ENCODE peak calls at places on chromosomes 4 and X, in ten cellular contexts. Q is ELR; S is activated CD4-positive, CD25-positive, alpha-beta regulatory T cell; L is tibial artery; N is AG20443; P is CD4-positive, CD25-positive, alpha-beta regulatory T cell; X is ureter; F is T-helper 22 cell; R is activated naive CD8-positive, alpha-beta T cell treated with anti-CD3 and anti-CD28 coated beads for 36 hours; W is RWPE1. Y is an unnamed sample.

GRCh38 chrX:39931554-39932282 is 166.0 kb downstream of the BCOR start:
- DNase-seq in Q (no peak), S (no peak), L (no peak), N (peak), P (no peak), X (no peak), F (no peak), R (no peak), W (no peak), Y (no peak)

GRCh38 chr4:6269651-6270511 is at the start of gene WFS1:
- DNase-seq in Q (peak), S (peak), L (peak), N (peak), P (peak), X (peak), F (peak), R (peak), W (peak), Y (peak)

GRCh38 chrX:44225667-44226066 is 117.8 kb downstream of the EFHC2 start:
- DNase-seq in Q (no peak), S (no peak), L (no peak), N (no peak), P (no peak), X (no peak), F (no peak), R (no peak), W (no peak), Y (no peak)

GRCh38 chr4:103375278-103375677 is 177.1 kb upstream of the CENPE start:
- DNase-seq in Q (peak), S (no peak), L (no peak), N (no peak), P (no peak), X (no peak), F (no peak), R (no peak), W (peak), Y (peak)

GRCh38 chrX:97398030-97398551 is 514.4 kb downstream of the RPA4 start:
- DNase-seq in Q (peak), S (no peak), L (no peak), N (no peak), P (peak), X (no peak), F (no peak), R (no peak), W (no peak), Y (no peak)

GRCh38 chr4:113499696-113500095 is 261.8 kb downstream of the CAMK2D start:
- DNase-seq in Q (peak), S (no peak), L (no peak), N (peak), P (no peak), X (no peak), F (no peak), R (no peak), W (peak), Y (no peak)

GRCh38 chr4:25977397-25978170 is 63.6 kb downstream of the SMIM20 start:
- DNase-seq in Q (no peak), S (no peak), L (peak), N (no peak), P (no peak), X (no peak), F (no peak), R (no peak), W (no peak), Y (no peak)

GRCh38 chr4:10085828-10086505 is 30.6 kb downstream of the WDR1 start:
- DNase-seq in Q (no peak), S (no peak), L (peak), N (no peak), P (no peak), X (no peak), F (no peak), R (no peak), W (no peak), Y (no peak)

GRCh38 chrX:72314881-72315280 is 9.2 kb upstream of the CITED1 start:
- DNase-seq in Q (no peak), S (no peak), L (no peak), N (no peak), P (no peak), X (no peak), F (no peak), R (no peak), W (no peak), Y (no peak)

GRCh38 chrX:62928906-62929305 is 422.2 kb downstream of the SPIN4 start:
- DNase-seq in Q (no peak), S (no peak), L (no peak), N (no peak), P (no peak), X (no peak), F (no peak), R (no peak), W (no peak), Y (no peak)

GRCh38 chr4:153198739-153199138 is 5.5 kb upstream of the TRIM2 start:
- DNase-seq in Q (no peak), S (no peak), L (no peak), N (no peak), P (no peak), X (no peak), F (no peak), R (no peak), W (no peak), Y (no peak)

GRCh38 chrX:136767104-136767941 is 13.4 kb downstream of the ARHGEF6 start:
- DNase-seq in Q (peak), S (peak), L (peak), N (peak), P (peak), X (peak), F (peak), R (peak), W (peak), Y (no peak)

GRCh38 chrX:17939724-17940123 is 78.6 kb upstream of the RAI2 start:
- DNase-seq in Q (no peak), S (no peak), L (no peak), N (no peak), P (no peak), X (no peak), F (no peak), R (no peak), W (no peak), Y (no peak)

GRCh38 chr4:34108456-34108855 is 2135.9 kb downstream of the ARAP2 start:
- DNase-seq in Q (peak), S (no peak), L (no peak), N (no peak), P (no peak), X (no peak), F (no peak), R (no peak), W (no peak), Y (no peak)

GRCh38 chrX:38837389-38837788 is 36.1 kb downstream of the MID1IP1 start:
- DNase-seq in Q (peak), S (no peak), L (no peak), N (no peak), P (no peak), X (no peak), F (no peak), R (no peak), W (no peak), Y (no peak)

GRCh38 chr4:82618321-82618720 is 56.5 kb upstream of the TMEM150C start:
- DNase-seq in Q (no peak), S (no peak), L (no peak), N (peak), P (no peak), X (no peak), F (no peak), R (no peak), W (no peak), Y (no peak)

GRCh38 chr4:189126040-189126439 is 814.6 kb upstream of the FRG1 start:
- DNase-seq in Q (no peak), S (no peak), L (no peak), N (no peak), P (no peak), X (no peak), F (no peak), R (no peak), W (no peak), Y (no peak)

GRCh38 chrX:19698125-19698524 is 182.8 kb upstream of the MAP3K15 start:
- DNase-seq in Q (peak), S (no peak), L (peak), N (peak), P (no peak), X (no peak), F (no peak), R (no peak), W (no peak), Y (no peak)

GRCh38 chr4:29423836-29424721 is 1296.1 kb upstream of the PCDH7 start:
- DNase-seq in Q (peak), S (no peak), L (no peak), N (peak), P (no peak), X (no peak), F (no peak), R (no peak), W (peak), Y (peak)

GRCh38 chr4:76441881-76442280 is 6.9 kb downstream of the SHROOM3 start:
- DNase-seq in Q (no peak), S (no peak), L (no peak), N (no peak), P (no peak), X (no peak), F (no peak), R (no peak), W (no peak), Y (no peak)

GRCh38 chr4:127162741-127163140 is 470.0 kb upstream of the INTU start:
- DNase-seq in Q (peak), S (no peak), L (no peak), N (peak), P (no peak), X (no peak), F (no peak), R (no peak), W (no peak), Y (no peak)

GRCh38 chr4:54813674-54814073 is 155.9 kb downstream of the KIT start:
- DNase-seq in Q (no peak), S (no peak), L (no peak), N (no peak), P (no peak), X (no peak), F (no peak), R (no peak), W (no peak), Y (no peak)

GRCh38 chrX:96883608-96884007 is at the start of gene RPA4:
- DNase-seq in Q (no peak), S (no peak), L (no peak), N (no peak), P (no peak), X (no peak), F (no peak), R (no peak), W (no peak), Y (no peak)

GRCh38 chrX:72358313-72358712 is 52.6 kb upstream of the CITED1 start:
- DNase-seq in Q (peak), S (no peak), L (no peak), N (no peak), P (no peak), X (no peak), F (no peak), R (no peak), W (peak), Y (no peak)

GRCh38 chr4:128225148-128225547 is 62.5 kb downstream of the PGRMC2 start:
- DNase-seq in Q (peak), S (no peak), L (no peak), N (peak), P (no peak), X (no peak), F (no peak), R (no peak), W (no peak), Y (no peak)

GRCh38 chrX:25701876-25702275 is 436.3 kb upstream of the MAGEB18 start:
- DNase-seq in Q (no peak), S (no peak), L (no peak), N (no peak), P (no peak), X (no peak), F (no peak), R (no peak), W (no peak), Y (no peak)

GRCh38 chrX:86102341-86102740 is 45.9 kb upstream of the DACH2 start:
- DNase-seq in Q (no peak), S (no peak), L (no peak), N (no peak), P (no peak), X (no peak), F (no peak), R (no peak), W (no peak), Y (no peak)

GRCh38 chrX:24294619-24295018 is 19.2 kb downstream of the SUPT20HL2 start:
- DNase-seq in Q (peak), S (no peak), L (no peak), N (peak), P (peak), X (no peak), F (no peak), R (peak), W (no peak), Y (no peak)

GRCh38 chrX:537156-537555 is 93.4 kb upstream of the SHOX start:
- DNase-seq in Q (no peak), S (no peak), L (no peak), N (no peak), P (no peak), X (no peak), F (no peak), R (no peak), W (no peak), Y (no peak)